ENCODE peak calls at places on chromosomes 11 and 22, in ten cellular contexts. U is IMR-90; C is effector memory CD4-positive, alpha-beta T cell; Q is SK-N-SH; M is heart right ventricle; W is HAP-1; Y is choroid plexus epithelial cell; Z is mammary epithelial cell; T is CD8-positive, alpha-beta memory T cell; X is WERI-Rb-1. I is an unnamed sample.

GRCh38 chr11:119983816-119984215 is 154.1 kb downstream of the TRIM29 start:
- DNase-seq in X (no peak), U (no peak), Q (no peak), C (no peak), M (no peak), Y (no peak), Z (no peak), W (no peak), T (no peak), I (peak; percentile 43)

GRCh38 chr11:130313383-130314183 is 1.1 kb downstream of the ZBTB44 start:
- DNase-seq in Y (peak; percentile 10), U (peak; percentile 3), W (no peak), Q (no peak), M (no peak), C (no peak), Z (peak; percentile 36), X (no peak), T (no peak), I (no peak)

GRCh38 chr22:23283591-23284503 is 103.5 kb downstream of the BCR start:
- DNase-seq in M (no peak), C (no peak), U (no peak), Z (peak; percentile 27), X (no peak), Q (no peak), W (no peak), T (no peak), Y (no peak), I (no peak)

GRCh38 chr11:122028561-122028960 is 87.5 kb downstream of the BLID start:
- DNase-seq in X (no peak), T (no peak), Y (no peak), M (no peak), U (no peak), W (no peak), Q (no peak), Z (no peak), C (no peak), I (no peak)

GRCh38 chr11:8098361-8098760 is 17.4 kb downstream of the TUB start:
- DNase-seq in M (no peak), T (no peak), Y (peak; percentile 25), Q (no peak), C (no peak), W (no peak), X (peak; percentile 72), Z (no peak), U (peak; percentile 77), I (no peak)

GRCh38 chr22:21766933-21767462 is 31.4 kb upstream of the YPEL1 start:
- DNase-seq in Z (no peak), T (peak; percentile 68), M (no peak), U (no peak), Y (no peak), X (no peak), Q (no peak), W (no peak), C (peak; percentile 64), I (no peak)

GRCh38 chr11:86800076-86800955 is at the start of gene PRSS23:
- DNase-seq in T (peak; percentile 29), Q (peak; percentile 88), C (no peak), Y (peak; percentile 54), X (peak; percentile 85), Z (peak; percentile 57), U (peak; percentile 44), M (peak; percentile 69), W (peak; percentile 78), I (peak; percentile 93)

GRCh38 chr11:74720596-74721478 is 10.4 kb downstream of the CHRDL2 start:
- DNase-seq in Q (no peak), Y (peak; percentile 30), M (peak; percentile 77), Z (no peak), T (no peak), C (no peak), W (no peak), U (peak; percentile 89), X (no peak), I (peak; percentile 63)

GRCh38 chr22:20267441-20268288 is 453 bp downstream of the RTN4R start:
- DNase-seq in C (no peak), Y (no peak), Z (peak; percentile 4), Q (peak; percentile 53), M (no peak), T (no peak), X (no peak), U (no peak), W (peak; percentile 51), I (peak; percentile 88)

GRCh38 chr11:64675417-64676252 is 47.4 kb downstream of the NRXN2 start:
- DNase-seq in Y (peak; percentile 88), Z (peak; percentile 48), W (peak; percentile 28), C (no peak), Q (peak; percentile 59), M (peak; percentile 80), U (peak; percentile 82), T (no peak), X (peak; percentile 62), I (no peak)

GRCh38 chr22:38474003-38474607 is 6.2 kb downstream of the KDELR3 start:
- DNase-seq in C (no peak), W (no peak), M (no peak), U (no peak), Y (no peak), Q (no peak), Z (no peak), T (no peak), X (no peak), I (peak; percentile 49)

GRCh38 chr22:36331912-36332622 is 55.7 kb downstream of the MYH9 start:
- DNase-seq in U (peak; percentile 49), W (no peak), Z (no peak), C (peak; percentile 44), Q (peak; percentile 90), Y (peak; percentile 67), X (peak; percentile 24), M (peak; percentile 83), T (peak; percentile 57), I (peak; percentile 60)

GRCh38 chr11:67274768-67275605 is 8.7 kb downstream of the GRK2 start:
- DNase-seq in X (no peak), Z (no peak), M (peak; percentile 74), W (no peak), U (no peak), C (no peak), Y (no peak), T (no peak), Q (no peak), I (peak; percentile 46)

GRCh38 chr22:40302149-40302548 is 44.2 kb upstream of the ADSL start:
- DNase-seq in Q (no peak), T (no peak), C (no peak), Z (no peak), W (no peak), X (no peak), Y (no peak), M (no peak), U (no peak), I (no peak)

GRCh38 chr22:40305625-40306024 is 40.7 kb upstream of the ADSL start:
- DNase-seq in W (no peak), U (no peak), T (no peak), X (no peak), Y (no peak), Q (no peak), Z (no peak), C (no peak), M (no peak), I (no peak)

GRCh38 chr22:40300884-40301672 is 45.2 kb upstream of the ADSL start:
- DNase-seq in U (no peak), T (no peak), Q (no peak), Y (no peak), M (no peak), X (no peak), Z (no peak), W (no peak), C (no peak), I (no peak)
- H3K4me3 ChIP-seq in U (no peak overlapping the region), T (no peak overlapping the region), Q (no peak overlapping the region), Y (no peak overlapping the region), M (no peak overlapping the region), X (no peak overlapping the region), Z (no peak overlapping the region), W (no peak overlapping the region), C (no peak overlapping the region), I (no peak overlapping the region)

GRCh38 chr11:77593883-77594282 is 4.1 kb downstream of the AQP11 start:
- DNase-seq in Q (no peak), M (no peak), T (no peak), W (no peak), U (no peak), Z (no peak), X (no peak), Y (no peak), C (no peak), I (no peak)
- H3K4me3 ChIP-seq in Q (no peak overlapping the region), M (no peak overlapping the region), T (no peak overlapping the region), W (no peak overlapping the region), U (no peak overlapping the region), Z (no peak overlapping the region), X (no peak overlapping the region), Y (no peak overlapping the region), C (no peak overlapping the region), I (no peak overlapping the region)

GRCh38 chr11:111980062-111980461 is 42.9 kb downstream of the DIXDC1 start:
- DNase-seq in C (no peak), X (no peak), Y (no peak), Z (no peak), Q (peak; percentile 51), U (no peak), W (no peak), M (no peak), T (no peak), I (no peak)

GRCh38 chr11:111983187-111983986 is 41.8 kb upstream of the DLAT start:
- DNase-seq in W (peak; percentile 86), Z (no peak), Q (no peak), M (no peak), U (peak; percentile 72), C (no peak), Y (no peak), X (no peak), T (no peak), I (peak; percentile 88)

GRCh38 chr11:111981270-111981669 is 43.9 kb upstream of the DLAT start:
- DNase-seq in Q (no peak), Y (no peak), W (no peak), C (no peak), X (no peak), M (no peak), U (no peak), Z (no peak), T (no peak), I (no peak)

GRCh38 chr11:111982532-111983186 is 42.5 kb upstream of the DLAT start:
- DNase-seq in U (no peak), Y (no peak), T (no peak), Z (no peak), C (no peak), W (no peak), M (no peak), Q (no peak), X (no peak), I (no peak)

DNA sequence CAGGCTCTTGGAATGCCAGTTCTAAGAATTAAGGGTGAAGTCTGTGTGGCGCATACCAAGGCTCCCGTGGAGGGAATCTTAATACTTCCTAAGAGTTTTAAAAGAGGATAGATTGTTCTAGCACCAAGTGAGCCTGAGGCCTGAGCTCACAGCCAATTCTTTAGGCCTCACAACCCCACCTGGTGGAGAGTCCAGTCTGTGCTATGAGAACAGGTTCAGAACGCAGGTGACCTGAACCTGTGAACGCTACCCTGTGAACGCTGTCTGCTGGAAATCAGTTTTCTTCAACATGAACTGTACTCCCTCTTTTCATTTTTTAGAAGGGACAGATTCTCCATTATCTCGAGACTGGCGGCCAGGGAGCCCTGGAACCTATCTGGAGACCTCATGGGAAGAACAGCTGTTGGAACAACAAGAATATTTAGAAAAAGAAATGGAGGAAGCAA is 43.2 kb upstream of the DLAT start:
- DNase-seq in Y (peak; percentile 79), U (peak; percentile 43), W (peak; percentile 65), Q (peak; percentile 44), M (no peak), X (peak; percentile 80), Z (peak; percentile 59), T (no peak), C (no peak), I (peak; percentile 72)
- H3K4me3 ChIP-seq in Y (no peak overlapping the region), U (no peak overlapping the region), W (no peak overlapping the region), Q (no peak overlapping the region), M (no peak overlapping the region), X (no peak overlapping the region), Z (no peak overlapping the region), T (no peak overlapping the region), C (no peak overlapping the region), I (no peak overlapping the region)

GRCh38 chr11:9459573-9460321 is 1.1 kb upstream of the ZNF143 start:
- DNase-seq in Y (peak; percentile 76), C (no peak), M (no peak), Z (peak; percentile 27), W (peak; percentile 39), Q (peak; percentile 29), T (no peak), X (peak; percentile 59), U (peak; percentile 64), I (peak; percentile 25)
- H3K4me3 ChIP-seq in Y (peak overlapping the region; percentile 99), C (peak overlapping the region; percentile 68), M (peak overlapping the region; percentile 72), Z (peak overlapping the region; percentile 82), W (peak overlapping the region; percentile 81), Q (peak overlapping the region; percentile 84), T (peak overlapping the region; percentile 88), X (peak overlapping the region; percentile 92), U (peak overlapping the region; percentile 81), I (peak overlapping the region; percentile 98)